ENCODE peak calls at places on chromosomes 2 and 18, in five cellular contexts. One of them, this sample, is unnamed.

GRCh38 chr18:33755918-33756590 is 178.0 kb downstream of the ASXL3 start:
- DNase-seq in NCI-H1105: peak
- DNase-seq in NCI-H774: peak
- DNase-seq in fibroblast of lung: peak
- DNase-seq in colonic mucosa: peak
- DNase-seq in this sample: no peak

GRCh38 chr2:121342751-121343150 is 57.7 kb upstream of the TFCP2L1 start:
- DNase-seq in fibroblast of lung: no peak
- DNase-seq in colonic mucosa: no peak
- DNase-seq in NCI-H774: no peak
- DNase-seq in NCI-H1105: no peak
- DNase-seq in this sample: no peak

GRCh38 chr2:190359896-190360376 is 16.5 kb downstream of the INPP1 start:
- DNase-seq in fibroblast of lung: peak
- DNase-seq in colonic mucosa: peak
- DNase-seq in NCI-H774: no peak
- DNase-seq in NCI-H1105: peak
- DNase-seq in this sample: no peak

GRCh38 chr18:69580107-69580506 is 179.4 kb downstream of the DOK6 start:
- DNase-seq in colonic mucosa: no peak
- DNase-seq in NCI-H1105: no peak
- DNase-seq in fibroblast of lung: no peak
- DNase-seq in NCI-H774: no peak
- DNase-seq in this sample: no peak

GRCh38 chr2:197328461-197328860 is 17.9 kb upstream of the ANKRD44 start:
- DNase-seq in NCI-H1105: no peak
- DNase-seq in colonic mucosa: no peak
- DNase-seq in fibroblast of lung: no peak
- DNase-seq in NCI-H774: no peak
- DNase-seq in this sample: no peak

GRCh38 chr2:163554864-163555263 is 180.9 kb downstream of the FIGN start:
- DNase-seq in NCI-H1105: no peak
- DNase-seq in fibroblast of lung: peak
- DNase-seq in colonic mucosa: no peak
- DNase-seq in NCI-H774: no peak
- DNase-seq in this sample: no peak

GRCh38 chr2:28201711-28202180 is 190.9 kb upstream of the FOSL2 start:
- DNase-seq in NCI-H1105: no peak
- DNase-seq in fibroblast of lung: no peak
- DNase-seq in colonic mucosa: no peak
- DNase-seq in NCI-H774: no peak
- DNase-seq in this sample: no peak

GRCh38 chr18:61754039-61754583 is 138.7 kb downstream of the RNF152 start:
- DNase-seq in colonic mucosa: no peak
- DNase-seq in NCI-H1105: no peak
- DNase-seq in fibroblast of lung: no peak
- DNase-seq in NCI-H774: no peak
- DNase-seq in this sample: no peak

GRCh38 chr2:2791031-2791430 is 460.0 kb upstream of the MYT1L start:
- DNase-seq in NCI-H1105: no peak
- DNase-seq in colonic mucosa: no peak
- DNase-seq in NCI-H774: no peak
- DNase-seq in fibroblast of lung: no peak
- DNase-seq in this sample: no peak

GRCh38 chr2:149885946-149886345 is 298.4 kb upstream of the MMADHC start:
- DNase-seq in colonic mucosa: no peak
- DNase-seq in NCI-H774: no peak
- DNase-seq in NCI-H1105: no peak
- DNase-seq in fibroblast of lung: peak
- DNase-seq in this sample: no peak

GRCh38 chr2:235098736-235099494 is 147.1 kb downstream of the SH3BP4 start:
- DNase-seq in fibroblast of lung: peak
- DNase-seq in NCI-H774: no peak
- DNase-seq in NCI-H1105: no peak
- DNase-seq in colonic mucosa: no peak
- DNase-seq in this sample: no peak

GRCh38 chr2:56587456-56587855 is 403.7 kb downstream of the CCDC85A start:
- DNase-seq in colonic mucosa: no peak
- DNase-seq in NCI-H1105: no peak
- DNase-seq in NCI-H774: no peak
- DNase-seq in fibroblast of lung: peak
- DNase-seq in this sample: no peak

GRCh38 chr2:156663757-156664409 is 227.7 kb downstream of the GPD2 start:
- DNase-seq in NCI-H1105: no peak
- DNase-seq in colonic mucosa: no peak
- DNase-seq in fibroblast of lung: no peak
- DNase-seq in NCI-H774: peak
- DNase-seq in this sample: no peak

GRCh38 chr2:4588606-4589005 is 885.2 kb downstream of the DCDC2C start:
- DNase-seq in colonic mucosa: no peak
- DNase-seq in fibroblast of lung: no peak
- DNase-seq in NCI-H774: no peak
- DNase-seq in NCI-H1105: no peak
- DNase-seq in this sample: no peak

GRCh38 chr18:12011962-12012549 is 30.7 kb downstream of the IMPA2 start:
- DNase-seq in NCI-H1105: no peak
- DNase-seq in fibroblast of lung: peak
- DNase-seq in NCI-H774: no peak
- DNase-seq in colonic mucosa: peak
- DNase-seq in this sample: no peak

GRCh38 chr2:170817247-170817998 is 736 bp downstream of the GAD1 start:
- DNase-seq in fibroblast of lung: peak
- DNase-seq in NCI-H1105: peak
- DNase-seq in colonic mucosa: no peak
- DNase-seq in NCI-H774: peak
- DNase-seq in this sample: no peak

GRCh38 chr2:3784731-3785130 is 81.4 kb downstream of the DCDC2C start:
- DNase-seq in NCI-H774: no peak
- DNase-seq in fibroblast of lung: peak
- DNase-seq in NCI-H1105: no peak
- DNase-seq in colonic mucosa: no peak
- DNase-seq in this sample: no peak

GRCh38 chr2:39399570-39399969 is 37.5 kb downstream of the MAP4K3 start:
- DNase-seq in NCI-H774: no peak
- DNase-seq in NCI-H1105: no peak
- DNase-seq in colonic mucosa: no peak
- DNase-seq in fibroblast of lung: peak
- DNase-seq in this sample: no peak

GRCh38 chr2:217797661-217798069 is 205.1 kb downstream of the TNS1 start:
- DNase-seq in NCI-H774: peak
- DNase-seq in NCI-H1105: peak
- DNase-seq in fibroblast of lung: peak
- DNase-seq in colonic mucosa: peak
- DNase-seq in this sample: no peak

GRCh38 chr2:20138696-20139095 is 86.2 kb downstream of the SDC1 start:
- DNase-seq in NCI-H774: no peak
- DNase-seq in fibroblast of lung: no peak
- DNase-seq in NCI-H1105: no peak
- DNase-seq in colonic mucosa: no peak
- DNase-seq in this sample: no peak